ENCODE peak calls at places on chromosomes 2 and 18, in seven cellular contexts. E, Y, T, C, M, G and W are unnamed samples.

GRCh38 chr2:181070119-181070833 is 89.9 kb downstream of the UBE2E3 start:
- DNase-seq in E (peak; percentile 76), M (peak; percentile 80), Y (peak; percentile 88), G (no peak), C (no peak), T (no peak), W (no peak)

GRCh38 chr2:22821458-22821857 is 563.5 kb upstream of the KLHL29 start:
- DNase-seq in T (no peak), G (no peak), C (no peak), Y (no peak), M (no peak), E (no peak), W (no peak)

GRCh38 chr2:9215680-9216079 is 9.1 kb downstream of the ASAP2 start:
- DNase-seq in E (no peak), G (no peak), Y (no peak), C (no peak), M (no peak), T (no peak), W (no peak)

GRCh38 chr18:2932247-2933181 is 80.4 kb downstream of the LPIN2 start:
- DNase-seq in C (peak; percentile 51), T (peak; percentile 88), G (peak; percentile 63), M (peak; percentile 68), Y (peak; percentile 57), E (peak; percentile 70), W (peak; percentile 55)

GRCh38 chr18:46343940-46344372 is 239.8 kb downstream of the HAUS1 start:
- DNase-seq in E (no peak), M (no peak), C (no peak), Y (peak; percentile 47), T (no peak), G (peak; percentile 61), W (peak; percentile 67)

GRCh38 chr2:119383410-119384140 is 16.8 kb downstream of the DBI start:
- DNase-seq in Y (no peak), E (no peak), C (no peak), T (no peak), G (no peak), M (no peak), W (no peak)

GRCh38 chr2:217371681-217372297 is 511.9 kb upstream of the TNP1 start:
- DNase-seq in E (no peak), Y (peak; percentile 28), G (no peak), C (peak; percentile 35), T (no peak), M (no peak), W (no peak)

GRCh38 chr2:234795974-234796690 is 155.7 kb upstream of the SH3BP4 start:
- DNase-seq in M (peak; percentile 24), T (no peak), G (no peak), Y (no peak), E (no peak), C (no peak), W (no peak)

GRCh38 chr2:114082731-114083433 is 193.0 kb downstream of the ACTR3 start:
- DNase-seq in T (no peak), G (no peak), Y (no peak), C (no peak), E (no peak), M (no peak), W (no peak)

GRCh38 chr2:28080911-28081310 is 190.4 kb downstream of the BABAM2 start:
- DNase-seq in C (no peak), M (peak; percentile 73), T (peak; percentile 33), E (peak; percentile 52), Y (no peak), G (no peak), W (no peak)

GRCh38 chr2:42331569-42332284 is 29.3 kb downstream of the COX7A2L start:
- DNase-seq in E (no peak), C (no peak), G (no peak), M (peak; percentile 22), Y (no peak), T (peak; percentile 45), W (no peak)

GRCh38 chr2:187528042-187528441 is 26.2 kb downstream of the TFPI start:
- DNase-seq in G (no peak), C (no peak), E (no peak), T (no peak), M (no peak), Y (no peak), W (no peak)

GRCh38 chr2:225009768-225010167 is 32.5 kb downstream of the DOCK10 start:
- DNase-seq in C (no peak), E (peak; percentile 42), Y (peak; percentile 58), T (no peak), M (no peak), G (no peak), W (no peak)

GRCh38 chr18:34342960-34343359 is 118.2 kb upstream of the NOL4 start:
- DNase-seq in G (no peak), T (peak; percentile 9), E (peak; percentile 28), Y (peak; percentile 82), M (no peak), C (no peak), W (no peak)

GRCh38 chr2:38266382-38267051 is 110.6 kb downstream of the ATL2 start:
- DNase-seq in E (no peak), T (no peak), M (no peak), C (no peak), G (no peak), Y (no peak), W (no peak)

GRCh38 chr2:150052457-150052856 is 435.0 kb downstream of the RND3 start:
- DNase-seq in Y (no peak), M (no peak), G (no peak), T (no peak), C (no peak), E (no peak), W (no peak)

GRCh38 chr18:6624271-6624670 is 105.2 kb upstream of the ARHGAP28 start:
- DNase-seq in Y (peak; percentile 55), T (peak; percentile 50), C (no peak), M (peak; percentile 57), G (no peak), E (peak; percentile 73), W (no peak)

GRCh38 chr2:197200657-197201056 is 109.9 kb downstream of the ANKRD44 start:
- DNase-seq in Y (no peak), T (no peak), E (no peak), M (no peak), G (no peak), C (no peak), W (no peak)

GRCh38 chr2:23566236-23567142 is 181.5 kb downstream of the KLHL29 start:
- DNase-seq in T (peak; percentile 40), C (no peak), E (peak; percentile 32), M (peak; percentile 42), Y (peak; percentile 76), G (peak; percentile 80), W (peak; percentile 67)

GRCh38 chr2:119389615-119390306 is 23.0 kb downstream of the DBI start:
- DNase-seq in T (no peak), M (peak; percentile 27), C (no peak), G (no peak), Y (no peak), E (peak; percentile 45), W (no peak)

GRCh38 chr2:169797601-169798000 is 1.1 kb upstream of the SSB start:
- DNase-seq in Y (peak; percentile 23), C (no peak), M (no peak), T (no peak), E (no peak), G (no peak), W (peak; percentile 52)
- H2BK120ac ChIP-seq in Y (no peak overlapping the region), C (no peak overlapping the region), M (no peak overlapping the region), T (no peak overlapping the region), E (no peak overlapping the region), G (no peak overlapping the region), W (no peak overlapping the region)

DNA sequence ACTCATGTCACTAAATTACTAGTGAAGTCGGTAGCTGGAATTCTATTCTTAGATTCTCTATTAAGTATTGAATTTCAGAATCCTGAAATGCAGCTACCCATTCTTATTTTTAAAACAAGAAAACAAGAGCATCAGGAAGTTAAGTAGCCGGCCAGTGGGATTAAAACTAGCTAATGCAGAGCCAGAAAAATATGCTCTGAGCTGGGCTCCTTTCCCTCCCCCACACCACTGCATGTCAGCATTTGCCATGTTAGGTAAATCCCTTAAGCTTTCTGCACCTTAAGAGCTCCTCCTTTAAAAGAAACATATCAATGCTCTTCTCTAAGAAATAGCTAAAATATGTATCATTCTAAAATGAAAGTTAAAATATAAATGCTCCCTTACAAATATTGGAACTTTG is 72.2 kb upstream of the MFF start:
- DNase-seq in Y (no peak), G (no peak), M (no peak), E (no peak), T (no peak), C (no peak), W (no peak)
- H2BK120ac ChIP-seq in Y (no peak overlapping the region), G (no peak overlapping the region), M (no peak overlapping the region), E (no peak overlapping the region), T (no peak overlapping the region), C (no peak overlapping the region), W (no peak overlapping the region)

GRCh38 chr2:206267567-206267966 is 6.9 kb upstream of the ZDBF2 start:
- DNase-seq in Y (no peak), T (no peak), G (no peak), E (no peak), M (no peak), C (no peak), W (peak; percentile 60)

GRCh38 chr2:206263959-206264603 is 10.4 kb upstream of the ZDBF2 start:
- DNase-seq in M (no peak), E (no peak), T (no peak), G (no peak), Y (no peak), C (no peak), W (no peak)

GRCh38 chr2:206260427-206261012 is 13.9 kb upstream of the ZDBF2 start:
- DNase-seq in T (peak; percentile 78), C (no peak), Y (no peak), M (peak; percentile 40), G (no peak), E (peak; percentile 10), W (no peak)

GRCh38 chr2:206271066-206271465 is 3.4 kb upstream of the ZDBF2 start:
- DNase-seq in T (no peak), M (no peak), C (no peak), E (no peak), G (no peak), Y (no peak), W (no peak)

DNA sequence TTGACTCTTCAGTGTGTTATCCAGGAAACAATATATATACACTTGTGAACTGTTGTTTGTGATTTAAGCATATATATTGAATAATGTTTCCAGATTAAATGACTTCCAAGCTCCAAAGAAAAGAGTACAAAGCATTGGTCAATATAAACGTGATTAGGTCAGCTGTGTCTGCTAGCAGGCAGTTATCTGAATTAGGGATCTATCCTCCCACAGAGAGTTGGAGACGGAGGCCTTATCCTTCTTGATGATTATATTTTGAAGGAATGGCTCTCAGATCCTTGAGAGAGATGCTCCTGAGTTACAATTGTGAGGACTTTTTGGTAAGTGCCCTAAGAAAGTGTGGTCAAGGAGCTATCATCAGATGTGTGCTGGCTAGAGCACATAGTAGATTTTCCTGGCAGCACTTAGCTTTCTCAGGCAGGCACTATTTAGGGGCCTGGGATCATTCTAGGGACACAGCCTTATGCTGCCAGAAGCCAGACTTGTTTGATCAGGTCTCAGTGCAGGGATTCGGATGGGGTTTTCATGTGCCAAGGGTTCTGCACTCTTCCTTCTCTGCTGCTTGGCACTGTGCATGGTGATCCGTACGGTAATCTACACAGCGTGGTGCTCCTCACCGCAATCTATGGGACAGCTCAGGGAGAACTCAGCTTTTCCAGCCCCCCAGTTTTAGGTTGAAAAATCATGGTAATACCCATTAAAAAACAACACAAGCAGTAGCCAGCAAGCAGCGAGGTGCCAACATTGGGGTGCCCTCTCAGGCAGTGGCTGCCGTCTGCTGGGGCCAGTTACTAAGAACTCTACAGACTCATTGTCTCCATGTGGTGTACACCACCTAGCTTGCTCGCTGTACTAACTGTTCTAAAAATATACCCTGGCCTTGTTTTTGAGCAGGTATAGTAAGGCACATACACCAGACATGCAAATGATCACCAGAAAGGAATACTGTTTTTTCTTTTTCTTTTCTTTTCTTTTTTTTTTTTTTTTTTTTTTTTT is 8.0 kb upstream of the ZDBF2 start:
- DNase-seq in C (no peak), G (no peak), M (no peak), Y (no peak), E (no peak), T (no peak), W (no peak)
- H2BK120ac ChIP-seq in C (no peak overlapping the region), G (no peak overlapping the region), M (no peak overlapping the region), Y (no peak overlapping the region), E (no peak overlapping the region), T (no peak overlapping the region), W (no peak overlapping the region)

GRCh38 chr2:190938761-190939335 is 58.2 kb downstream of the GLS start:
- DNase-seq in C (no peak), M (peak; percentile 30), G (no peak), Y (no peak), E (peak; percentile 47), T (no peak), W (no peak)
- H2BK120ac ChIP-seq in C (no peak overlapping the region), M (no peak overlapping the region), G (no peak overlapping the region), Y (no peak overlapping the region), E (no peak overlapping the region), T (no peak overlapping the region), W (no peak overlapping the region)